ENCODE peak calls at places on chromosomes 1 and 21, in four cellular contexts. U, E, P and Q are unnamed samples.

GRCh38 chr1:212560933-212561460 is 47.6 kb upstream of the ATF3 start:
- DNase-seq in E (no peak), U (no peak), P (no peak), Q (no peak)

GRCh38 chr21:46065215-46065992 is 32.5 kb upstream of the COL6A2 start:
- DNase-seq in P (no peak), E (no peak), U (peak; percentile 40), Q (no peak)

GRCh38 chr1:25566186-25566729 is 22.9 kb downstream of the LDLRAP1 start:
- DNase-seq in P (no peak), E (no peak), U (no peak), Q (no peak)

GRCh38 chr1:55245781-55246180 is 30.6 kb upstream of the USP24 start:
- DNase-seq in E (no peak), U (no peak), P (no peak), Q (no peak)

GRCh38 chr1:29120955-29121485 is 2.7 kb downstream of the TMEM200B start:
- DNase-seq in E (peak; percentile 65), U (peak; percentile 81), P (peak; percentile 60), Q (peak; percentile 88)

GRCh38 chr1:197435224-197435623 is 167.2 kb downstream of the CRB1 start:
- DNase-seq in U (no peak), E (peak; percentile 43), P (no peak), Q (no peak)

GRCh38 chr1:154867841-154868610 is 2.1 kb downstream of the KCNN3 start:
- DNase-seq in P (no peak), U (no peak), E (no peak), Q (no peak)

GRCh38 chr1:6660415-6661049 is 35.9 kb downstream of the THAP3 start:
- DNase-seq in E (no peak), U (no peak), P (no peak), Q (no peak)

GRCh38 chr1:42340093-42340492 is 5.1 kb upstream of the FOXJ3 start:
- DNase-seq in P (no peak), E (no peak), U (no peak), Q (no peak)

GRCh38 chr1:156898151-156898550 is 4.6 kb downstream of the PEAR1 start:
- DNase-seq in E (peak; percentile 76), P (no peak), U (no peak), Q (no peak)

GRCh38 chr1:64036549-64036948 is 166.9 kb upstream of the UBE2U start:
- DNase-seq in E (no peak), U (no peak), P (no peak), Q (no peak)

GRCh38 chr1:28296401-28297220 is 32.2 kb upstream of the MED18 start:
- DNase-seq in P (no peak), U (no peak), E (peak; percentile 19), Q (no peak)

GRCh38 chr1:53619811-53620619 is 118.9 kb downstream of the GLIS1 start:
- DNase-seq in U (no peak), P (no peak), E (no peak), Q (no peak)

GRCh38 chr1:155300553-155301329 is 497 bp downstream of the PKLR start:
- DNase-seq in P (no peak), U (no peak), E (no peak), Q (no peak)

GRCh38 chr1:25486602-25487001 is 55.9 kb downstream of the MACO1 start:
- DNase-seq in P (no peak), U (peak; percentile 28), E (no peak), Q (no peak)

GRCh38 chr1:86429830-86430229 is 5.9 kb downstream of the CLCA2 start:
- DNase-seq in U (peak; percentile 8), E (no peak), P (no peak), Q (no peak)

GRCh38 chr1:30379684-30380624 is 343.4 kb downstream of the MATN1 start:
- DNase-seq in U (peak; percentile 56), P (no peak), E (peak; percentile 55), Q (peak; percentile 91)

GRCh38 chr21:33197546-33197945 is 32.2 kb upstream of the IFNAR2 start:
- DNase-seq in U (no peak), E (no peak), P (no peak), Q (no peak)

GRCh38 chr21:37446552-37446951 is 80.0 kb downstream of the DYRK1A start:
- DNase-seq in E (no peak), P (no peak), U (no peak), Q (no peak)
- TF ChIP-seq CTCF in E (peak; percentile 20), P (no peak), U (no peak), Q (peak; percentile 31)

GRCh38 chr1:205500240-205501218 is 3.9 kb upstream of the CDK18 start:
- DNase-seq in E (peak; percentile 43), P (no peak), U (no peak), Q (no peak)
- TF ChIP-seq CTCF in E (no peak), P (no peak), U (no peak), Q (no peak)

GRCh38 chr1:201119206-201119814 is 7.1 kb upstream of the CACNA1S start:
- DNase-seq in E (peak; percentile 60), P (no peak), U (peak; percentile 76), Q (peak; percentile 72)
- TF ChIP-seq CTCF in E (peak; percentile 89), P (no peak), U (peak; percentile 72), Q (peak; percentile 65)

DNA sequence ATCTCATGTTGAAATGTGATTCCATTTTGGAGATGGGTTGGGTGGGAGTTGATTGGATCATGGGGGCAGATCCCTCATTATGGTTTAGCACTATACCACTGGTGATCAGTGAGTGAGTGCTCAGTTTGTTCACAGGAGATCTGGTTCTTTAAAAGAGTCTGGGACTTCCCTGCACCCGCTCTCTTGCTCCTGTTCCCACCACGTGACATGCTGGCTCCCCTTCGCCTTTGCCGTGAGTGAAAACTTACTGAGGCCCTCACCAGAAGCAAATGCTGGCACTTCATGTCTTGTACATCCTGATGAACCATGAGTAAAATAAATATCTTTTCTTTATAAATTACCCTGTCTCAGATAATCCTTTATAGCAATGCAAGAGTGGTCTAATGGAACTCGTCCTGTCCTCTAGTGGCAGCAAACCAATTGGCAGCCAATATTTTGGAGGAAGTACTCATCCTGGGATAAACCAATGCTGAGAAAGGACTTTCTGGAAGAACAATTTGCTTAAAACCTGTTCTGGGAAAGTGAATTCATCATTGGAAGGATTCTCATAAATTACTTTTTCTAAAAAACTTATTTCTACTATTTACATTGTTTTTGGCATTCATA is 27.8 kb upstream of the CYP4A11 start:
- DNase-seq in P (no peak), E (no peak), U (no peak), Q (no peak)
- TF ChIP-seq CTCF in P (no peak), E (no peak), U (no peak), Q (no peak)

GRCh38 chr1:40001456-40001855 is 39.1 kb upstream of the CAP1 start:
- DNase-seq in P (no peak), U (no peak), E (no peak), Q (no peak)

GRCh38 chr1:39992888-39993287 is 37.9 kb downstream of the MFSD2A start:
- DNase-seq in P (no peak), U (no peak), E (no peak), Q (no peak)

GRCh38 chr1:39996396-39997004 is 41.6 kb downstream of the MFSD2A start:
- DNase-seq in E (no peak), P (no peak), U (no peak), Q (no peak)

GRCh38 chr1:39992229-39992628 is 37.3 kb downstream of the MFSD2A start:
- DNase-seq in P (no peak), U (no peak), E (no peak), Q (no peak)

DNA sequence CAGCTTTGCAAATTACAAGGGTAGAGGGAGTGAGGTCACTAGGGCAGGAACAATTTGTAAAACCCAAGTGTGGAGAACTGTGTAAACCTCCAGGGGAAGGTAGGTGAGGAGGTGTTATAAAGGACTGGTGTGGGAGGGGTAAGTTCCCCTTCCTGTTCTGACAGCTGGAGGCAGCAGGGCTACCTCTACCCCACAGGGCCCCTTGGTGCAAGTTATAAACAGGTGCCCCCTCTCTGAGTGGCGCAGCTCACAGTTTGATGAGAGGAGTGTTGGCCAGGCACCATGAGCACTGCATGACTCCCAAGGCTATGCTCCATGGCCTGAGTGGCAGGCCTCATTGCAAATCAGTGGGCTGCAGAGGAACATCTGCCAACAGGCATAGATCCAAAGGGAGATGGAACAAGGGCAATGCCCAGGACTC is 41.0 kb downstream of the MFSD2A start:
- DNase-seq in E (no peak), P (no peak), U (peak; percentile 41), Q (peak; percentile 75)
- TF ChIP-seq CTCF in E (no peak), P (no peak), U (no peak), Q (peak; percentile 0)